ENCODE peak calls at places on chromosomes 3 and 15, in seven cellular contexts. V, T, Z, D, O, A and R are unnamed samples.

GRCh38 chr15:43795997-43796396 is 3.9 kb downstream of the SERF2 start:
- DNase-seq in D (no peak), V (no peak), T (no peak), O (no peak), A (no peak), Z (no peak), R (no peak)

GRCh38 chr3:51680196-51680595 is 9.1 kb downstream of the TEX264 start:
- DNase-seq in V (no peak), T (no peak), D (no peak), Z (no peak), O (no peak), A (no peak), R (no peak)

GRCh38 chr3:154799801-154800200 is 280.3 kb upstream of the MME start:
- DNase-seq in T (no peak), V (no peak), A (no peak), Z (no peak), O (no peak), D (no peak), R (no peak)

GRCh38 chr15:45417303-45417950 is 39.1 kb upstream of the GATM start:
- DNase-seq in Z (no peak), T (no peak), V (no peak), O (no peak), D (no peak), A (no peak), R (no peak)

GRCh38 chr15:41971089-41971892 is 1.1 kb downstream of the EHD4 start:
- DNase-seq in D (peak), A (peak), O (peak), T (peak), V (peak), Z (peak), R (peak)

GRCh38 chr15:85748729-85749128 is 46.0 kb downstream of the KLHL25 start:
- DNase-seq in Z (peak), V (no peak), D (no peak), T (no peak), A (peak), O (no peak), R (no peak)

GRCh38 chr15:35054380-35054779 is 30.7 kb downstream of the NANOGP8 start:
- DNase-seq in A (no peak), T (no peak), D (no peak), Z (no peak), V (no peak), O (no peak), R (no peak)

GRCh38 chr3:45232531-45232930 is 6.4 kb upstream of the TMEM158 start:
- DNase-seq in Z (no peak), O (no peak), D (no peak), V (no peak), T (no peak), A (no peak), R (no peak)

GRCh38 chr15:25182098-25182478 is 227.3 kb downstream of the SNRPN start:
- DNase-seq in D (peak), T (no peak), A (peak), O (no peak), Z (no peak), V (no peak), R (no peak)

GRCh38 chr3:146241523-146242240 is 9.2 kb downstream of the PLSCR4 start:
- DNase-seq in Z (no peak), O (no peak), V (no peak), A (no peak), D (no peak), T (no peak), R (no peak)